ENCODE peak calls at places on chromosome 12, in eight cellular contexts. V, J, U, P, Z, R, W and E are unnamed samples.

GRCh38 chr12:96056646-96057455 is 21.5 kb upstream of the LTA4H start:
- DNase-seq in V (no peak), J (no peak), U (no peak), P (no peak), Z (no peak), R (no peak), W (no peak), E (no peak)

GRCh38 chr12:129196927-129197326 is 343.6 kb downstream of the GLT1D1 start:
- DNase-seq in V (no peak), J (no peak), U (no peak), P (no peak), Z (no peak), R (no peak), W (no peak), E (no peak)

GRCh38 chr12:67792185-67792584 is 143.6 kb downstream of the DYRK2 start:
- DNase-seq in V (no peak), J (no peak), U (no peak), P (no peak), Z (no peak), R (no peak), W (no peak), E (no peak)

GRCh38 chr12:100520048-100520769 is 46.5 kb downstream of the NR1H4 start:
- DNase-seq in V (no peak), J (no peak), U (no peak), P (no peak), Z (no peak), R (no peak), W (no peak), E (no peak)

GRCh38 chr12:68374315-68374982 is 42.3 kb upstream of the MDM1 start:
- DNase-seq in V (peak), J (no peak), U (no peak), P (peak), Z (no peak), R (peak), W (no peak), E (no peak)

GRCh38 chr12:95169368-95169767 is 47.9 kb downstream of the FGD6 start:
- DNase-seq in V (no peak), J (no peak), U (no peak), P (no peak), Z (peak), R (no peak), W (no peak), E (no peak)

GRCh38 chr12:132803125-132803524 is 25.5 kb downstream of the GOLGA3 start:
- DNase-seq in V (no peak), J (no peak), U (no peak), P (no peak), Z (no peak), R (no peak), W (no peak), E (no peak)

GRCh38 chr12:118377005-118377890 is 893 bp downstream of the SUDS3 start:
- DNase-seq in V (no peak), J (no peak), U (no peak), P (peak), Z (no peak), R (no peak), W (no peak), E (no peak)

GRCh38 chr12:22971247-22971646 is 346.3 kb downstream of the ETNK1 start:
- DNase-seq in V (no peak), J (no peak), U (peak), P (no peak), Z (no peak), R (no peak), W (no peak), E (no peak)

GRCh38 chr12:65113621-65114035 is 7.5 kb downstream of the WIF1 start:
- DNase-seq in V (no peak), J (no peak), U (no peak), P (no peak), Z (no peak), R (no peak), W (no peak), E (no peak)

GRCh38 chr12:127957001-127957660 is 309.8 kb upstream of the TMEM132C start:
- DNase-seq in V (no peak), J (no peak), U (no peak), P (no peak), Z (no peak), R (no peak), W (no peak), E (no peak)

GRCh38 chr12:130775953-130776856 is 60.1 kb upstream of the RIMBP2 start:
- DNase-seq in V (no peak), J (peak), U (no peak), P (no peak), Z (peak), R (peak), W (peak), E (peak)

GRCh38 chr12:71469235-71469873 is 29.8 kb downstream of the LGR5 start:
- DNase-seq in V (no peak), J (peak), U (no peak), P (no peak), Z (peak), R (no peak), W (no peak), E (no peak)

GRCh38 chr12:90965204-90965603 is 10.2 kb upstream of the CCER1 start:
- DNase-seq in V (no peak), J (no peak), U (no peak), P (no peak), Z (no peak), R (no peak), W (no peak), E (no peak)

GRCh38 chr12:104522985-104523719 is 66.4 kb downstream of the CHST11 start:
- DNase-seq in V (no peak), J (no peak), U (no peak), P (peak), Z (no peak), R (no peak), W (no peak), E (no peak)